ENCODE peak calls at places on chromosomes 4 and X, in four cellular contexts. One of them, this sample, is unnamed.
A peak's percentile ranks its signal among the peaks of the same experiment; 100 is the strongest.

GRCh38 chr4:110005461-110006056 is 92.9 kb downstream of the EGF start:
- DNase-seq in hippocampal formation: peak; percentile 82
- DNase-seq in fibroblast of lung: peak; percentile 84
- DNase-seq in heart left ventricle: no peak
- DNase-seq in this sample: peak; percentile 35

GRCh38 chr4:58600290-58600689 is 1490.1 kb upstream of the IGFBP7 start:
- DNase-seq in hippocampal formation: no peak
- DNase-seq in fibroblast of lung: no peak
- DNase-seq in heart left ventricle: no peak
- DNase-seq in this sample: no peak

GRCh38 chr4:139921551-139922184 is 232.3 kb downstream of the MAML3 start:
- DNase-seq in hippocampal formation: no peak
- DNase-seq in fibroblast of lung: no peak
- DNase-seq in heart left ventricle: no peak
- DNase-seq in this sample: no peak

GRCh38 chr4:56786955-56787354 is 34.5 kb downstream of the SPINK2 start:
- DNase-seq in hippocampal formation: no peak
- DNase-seq in fibroblast of lung: peak; percentile 90
- DNase-seq in heart left ventricle: peak; percentile 84
- DNase-seq in this sample: no peak

GRCh38 chr4:110046588-110047049 is 133.9 kb downstream of the EGF start:
- DNase-seq in hippocampal formation: peak; percentile 41
- DNase-seq in fibroblast of lung: peak; percentile 83
- DNase-seq in heart left ventricle: no peak
- DNase-seq in this sample: peak; percentile 22

GRCh38 chr4:81684357-81684756 is 212.7 kb upstream of the RASGEF1B start:
- DNase-seq in hippocampal formation: no peak
- DNase-seq in fibroblast of lung: no peak
- DNase-seq in heart left ventricle: no peak
- DNase-seq in this sample: no peak

GRCh38 chrX:25206761-25207160 is 191.0 kb upstream of the ARX start:
- DNase-seq in hippocampal formation: no peak
- DNase-seq in fibroblast of lung: no peak
- DNase-seq in heart left ventricle: no peak
- DNase-seq in this sample: no peak

GRCh38 chrX:74246524-74246923 is 57.5 kb upstream of the ZCCHC13 start:
- DNase-seq in hippocampal formation: no peak
- DNase-seq in fibroblast of lung: peak; percentile 61
- DNase-seq in heart left ventricle: no peak
- DNase-seq in this sample: no peak

GRCh38 chr4:148170408-148171385 is 271.5 kb downstream of the NR3C2 start:
- DNase-seq in hippocampal formation: no peak
- DNase-seq in fibroblast of lung: no peak
- DNase-seq in heart left ventricle: no peak
- DNase-seq in this sample: no peak

GRCh38 chr4:88320780-88321373 is 36.5 kb upstream of the PPM1K start:
- DNase-seq in hippocampal formation: peak; percentile 36
- DNase-seq in fibroblast of lung: peak; percentile 1
- DNase-seq in heart left ventricle: peak; percentile 31
- DNase-seq in this sample: peak; percentile 34

GRCh38 chrX:48022100-48022499 is 15.3 kb downstream of the SPACA5 start:
- DNase-seq in hippocampal formation: no peak
- DNase-seq in fibroblast of lung: no peak
- DNase-seq in heart left ventricle: no peak
- DNase-seq in this sample: no peak

GRCh38 chrX:104343408-104344129 is 88.8 kb upstream of the ESX1 start:
- DNase-seq in hippocampal formation: peak; percentile 0
- DNase-seq in fibroblast of lung: peak; percentile 74
- DNase-seq in heart left ventricle: no peak
- DNase-seq in this sample: no peak

GRCh38 chr4:43855283-43855682 is 593.3 kb downstream of the KCTD8 start:
- DNase-seq in hippocampal formation: no peak
- DNase-seq in fibroblast of lung: no peak
- DNase-seq in heart left ventricle: no peak
- DNase-seq in this sample: peak; percentile 6

GRCh38 chrX:136215559-136215958 is 35.6 kb downstream of the MAP7D3 start:
- DNase-seq in hippocampal formation: no peak
- DNase-seq in fibroblast of lung: no peak
- DNase-seq in heart left ventricle: no peak
- DNase-seq in this sample: no peak